ENCODE peak calls at places on chromosome 18, in ten cellular contexts. V is SJSA1, X is caudate nucleus, L is pancreas, N is substantia nigra, S is endothelial cell of umbilical vein, G is stomach, H is GM23248, F is body of pancreas, K is RWPE1. Y is an unnamed sample.
A peak's percentile ranks its signal among the peaks of the same experiment; 100 is the strongest.

GRCh38 chr18:39946623-39947061 is 2008.4 kb upstream of the PIK3C3 start:
- DNase-seq in V (no peak), X (no peak), L (no peak), N (no peak), S (peak; percentile 64), G (no peak), H (peak; percentile 88), F (peak; percentile 10), K (peak; percentile 70), Y (no peak)

GRCh38 chr18:47931707-47932103 is 1.2 kb upstream of the SMAD2 start:
- DNase-seq in V (no peak), X (no peak), L (no peak), N (no peak), S (no peak), G (peak; percentile 32), H (peak; percentile 20), F (peak; percentile 21), K (no peak), Y (no peak)

GRCh38 chr18:12449040-12449814 is 41.5 kb downstream of the PRELID3A start:
- DNase-seq in V (no peak), X (no peak), L (no peak), N (no peak), S (no peak), G (no peak), H (no peak), F (no peak), K (no peak), Y (no peak)

GRCh38 chr18:53909668-53910067 is 314.8 kb downstream of the MBD2 start:
- DNase-seq in V (peak; percentile 34), X (no peak), L (no peak), N (no peak), S (no peak), G (no peak), H (peak; percentile 48), F (no peak), K (no peak), Y (no peak)

GRCh38 chr18:46346213-46346612 is 242.0 kb downstream of the HAUS1 start:
- DNase-seq in V (no peak), X (no peak), L (no peak), N (no peak), S (no peak), G (no peak), H (no peak), F (no peak), K (no peak), Y (no peak)

GRCh38 chr18:68428026-68428425 is 286.9 kb downstream of the TMX3 start:
- DNase-seq in V (peak; percentile 23), X (no peak), L (no peak), N (no peak), S (peak; percentile 64), G (no peak), H (peak; percentile 92), F (no peak), K (peak; percentile 71), Y (no peak)

GRCh38 chr18:76445741-76446232 is 49.3 kb downstream of the ZNF516 start:
- DNase-seq in V (no peak), X (no peak), L (no peak), N (no peak), S (no peak), G (no peak), H (peak; percentile 55), F (no peak), K (no peak), Y (no peak)

GRCh38 chr18:50340078-50340477 is 34.8 kb upstream of the SKA1 start:
- DNase-seq in V (no peak), X (no peak), L (no peak), N (no peak), S (no peak), G (no peak), H (no peak), F (no peak), K (no peak), Y (no peak)

GRCh38 chr18:36780748-36781147 is 48.1 kb downstream of the TPGS2 start:
- DNase-seq in V (peak; percentile 20), X (no peak), L (no peak), N (no peak), S (no peak), G (no peak), H (no peak), F (no peak), K (no peak), Y (no peak)

GRCh38 chr18:73962251-73962650 is 185.4 kb downstream of the FBXO15 start:
- DNase-seq in V (no peak), X (no peak), L (no peak), N (no peak), S (no peak), G (no peak), H (peak; percentile 70), F (no peak), K (no peak), Y (no peak)

GRCh38 chr18:22219568-22220355 is 50.4 kb downstream of the GATA6 start:
- DNase-seq in V (no peak), X (no peak), L (no peak), N (no peak), S (no peak), G (no peak), H (no peak), F (peak; percentile 30), K (no peak), Y (no peak)

GRCh38 chr18:77876319-77876865 is 626.7 kb downstream of the GALR1 start:
- DNase-seq in V (no peak), X (no peak), L (no peak), N (no peak), S (no peak), G (no peak), H (no peak), F (no peak), K (no peak), Y (no peak)

GRCh38 chr18:21134895-21135294 is 23.3 kb upstream of the ROCK1 start:
- DNase-seq in V (no peak), X (no peak), L (no peak), N (no peak), S (peak; percentile 50), G (no peak), H (peak; percentile 44), F (no peak), K (no peak), Y (no peak)

DNA sequence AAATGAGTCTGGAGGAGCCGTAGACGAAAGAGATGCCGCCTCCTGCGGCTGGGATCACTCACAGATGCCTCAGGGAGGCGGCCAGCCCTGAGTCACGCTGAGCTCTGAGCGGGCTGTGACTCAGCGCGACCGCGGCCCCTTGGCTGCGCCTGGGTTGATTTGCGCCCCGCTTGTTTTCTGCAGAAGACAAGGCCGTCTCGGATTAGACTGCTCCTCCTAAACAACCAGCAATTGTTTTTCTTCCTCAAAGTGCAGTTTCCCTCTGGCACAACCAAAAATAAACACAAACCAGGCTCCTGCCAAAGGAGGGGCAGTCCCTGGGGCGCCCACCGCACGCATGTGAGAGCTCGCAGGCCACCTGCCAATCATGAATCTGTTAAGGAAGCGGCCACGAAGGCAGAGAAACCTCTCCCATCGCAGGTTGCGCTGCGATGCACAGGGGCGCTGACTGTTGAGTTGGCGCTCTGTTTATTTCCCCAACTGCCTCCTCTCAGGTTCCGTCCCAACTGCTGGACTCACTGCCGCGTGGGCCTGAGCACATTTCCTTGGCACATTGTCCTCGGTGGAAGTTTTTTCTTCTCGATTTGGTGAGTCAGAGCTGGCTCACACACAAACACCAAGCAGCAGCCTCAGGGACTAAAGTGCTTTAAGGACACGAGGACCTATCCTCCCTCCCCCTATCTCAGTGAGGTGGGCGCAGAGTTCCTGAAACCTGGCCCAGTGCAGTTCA is 85.2 kb upstream of the NDUFV2 start:
- DNase-seq in V (peak; percentile 92), X (no peak), L (peak; percentile 7), N (no peak), S (peak; percentile 87), G (peak; percentile 62), H (peak; percentile 99), F (peak; percentile 44), K (peak; percentile 94), Y (peak; percentile 52)
- H3K27ac ChIP-seq in V (peak overlapping the region; percentile 68), X (no peak overlapping the region), L (no peak overlapping the region), N (peak overlapping the region; percentile 21), S (peak overlapping the region; percentile 90), G (peak overlapping the region; percentile 69), H (peak overlapping the region; percentile 99), F (no peak overlapping the region), K (peak overlapping the region; percentile 99), Y (peak overlapping the region; percentile 88)

GRCh38 chr18:70394672-70395071 is 105.8 kb downstream of the SOCS6 start:
- DNase-seq in V (no peak), X (no peak), L (no peak), N (no peak), S (no peak), G (no peak), H (no peak), F (no peak), K (no peak), Y (no peak)

GRCh38 chr18:70397259-70397925 is 108.5 kb downstream of the SOCS6 start:
- DNase-seq in V (no peak), X (no peak), L (no peak), N (no peak), S (no peak), G (no peak), H (peak; percentile 77), F (no peak), K (no peak), Y (no peak)

GRCh38 chr18:70400473-70400872 is 111.6 kb downstream of the SOCS6 start:
- DNase-seq in V (no peak), X (no peak), L (no peak), N (no peak), S (no peak), G (no peak), H (no peak), F (no peak), K (no peak), Y (no peak)

GRCh38 chr18:70398076-70398475 is 109.2 kb downstream of the SOCS6 start:
- DNase-seq in V (no peak), X (no peak), L (no peak), N (no peak), S (no peak), G (no peak), H (no peak), F (no peak), K (no peak), Y (no peak)
- H3K27ac ChIP-seq in V (no peak overlapping the region), X (no peak overlapping the region), L (no peak overlapping the region), N (no peak overlapping the region), S (no peak overlapping the region), G (no peak overlapping the region), H (peak overlapping the region; percentile 69), F (no peak overlapping the region), K (no peak overlapping the region), Y (no peak overlapping the region)

GRCh38 chr18:9615973-9616559 is 1.7 kb upstream of the PPP4R1 start:
- DNase-seq in V (no peak), X (no peak), L (no peak), N (no peak), S (no peak), G (no peak), H (peak; percentile 77), F (no peak), K (no peak), Y (no peak)
- H3K27ac ChIP-seq in V (peak overlapping the region; percentile 93), X (no peak overlapping the region), L (no peak overlapping the region), N (no peak overlapping the region), S (peak overlapping the region; percentile 79), G (peak overlapping the region; percentile 96), H (peak overlapping the region; percentile 88), F (no peak overlapping the region), K (peak overlapping the region; percentile 54), Y (no peak overlapping the region)

DNA sequence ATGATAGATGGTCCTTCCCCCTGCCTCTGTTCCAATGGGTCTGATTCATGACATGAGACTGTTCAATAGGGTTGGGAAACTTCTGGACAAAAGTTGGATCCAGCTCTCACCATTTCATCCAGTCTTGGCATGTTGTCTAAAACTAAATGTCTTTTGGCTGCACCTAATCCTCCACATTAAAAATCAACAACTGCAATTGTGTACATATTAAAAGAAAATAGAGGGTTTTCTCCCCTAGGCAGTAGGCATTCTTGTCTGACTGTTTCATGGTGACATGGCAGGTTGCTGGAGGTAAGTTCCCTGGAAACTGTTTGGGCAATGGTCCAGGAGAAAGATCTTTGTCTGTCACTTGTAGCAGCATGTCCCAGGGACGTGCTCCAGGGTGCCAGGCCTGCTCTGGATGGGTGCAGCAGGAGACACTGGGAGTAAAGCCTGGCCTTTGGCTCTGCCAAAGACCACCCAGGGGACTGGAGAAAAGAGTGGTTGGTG is 135.8 kb downstream of the TCF4 start:
- DNase-seq in V (no peak), X (no peak), L (no peak), N (no peak), S (no peak), G (no peak), H (peak; percentile 47), F (no peak), K (no peak), Y (no peak)
- H3K27ac ChIP-seq in V (no peak overlapping the region), X (peak overlapping the region; percentile 26), L (no peak overlapping the region), N (peak overlapping the region; percentile 22), S (no peak overlapping the region), G (no peak overlapping the region), H (no peak overlapping the region), F (no peak overlapping the region), K (peak overlapping the region; percentile 90), Y (no peak overlapping the region)

Y was measured in CD8-positive, alpha-beta memory T cell.